ENCODE peak calls at places on chromosomes 16 and 17, in nine cellular contexts. R is sigmoid colon, I is IMR-90, H is vagina, E is uterus, N is upper lobe of left lung, A is Peyer's patch, D is stomach, Z is esophagus squamous epithelium. G is an unnamed sample.

GRCh38 chr16:79673635-79674034 is 73.1 kb upstream of the MAF start:
- DNase-seq in A (no peak), R (no peak), Z (no peak), E (no peak), H (no peak), I (no peak), D (no peak), N (no peak), G (no peak)

GRCh38 chr17:75096082-75096625 is 8.4 kb downstream of the SLC16A5 start:
- DNase-seq in N (peak; percentile 83), I (peak; percentile 69), Z (no peak), A (peak; percentile 95), H (no peak), D (peak; percentile 92), E (no peak), R (no peak), G (peak; percentile 89)

GRCh38 chr17:46976626-46977270 is 2.3 kb downstream of the RPRML start:
- DNase-seq in E (no peak), D (no peak), A (no peak), R (no peak), Z (no peak), N (no peak), I (no peak), H (no peak), G (no peak)

GRCh38 chr16:60636117-60636516 is 1400.1 kb downstream of the CDH8 start:
- DNase-seq in I (no peak), H (no peak), R (no peak), Z (no peak), D (no peak), N (no peak), A (no peak), E (no peak), G (no peak)

GRCh38 chr16:55955845-55956244 is 80.7 kb upstream of the CES5A start:
- DNase-seq in N (no peak), H (no peak), R (peak; percentile 70), E (no peak), A (no peak), D (no peak), Z (no peak), I (no peak), G (no peak)

GRCh38 chr16:57600048-57600835 is 28.2 kb upstream of the ADGRG1 start:
- DNase-seq in D (peak; percentile 79), E (no peak), N (peak; percentile 81), Z (no peak), R (peak; percentile 62), A (peak; percentile 80), I (peak; percentile 32), H (peak; percentile 95), G (peak; percentile 73)

GRCh38 chr16:3589441-3589921 is 12.3 kb upstream of the NLRC3 start:
- DNase-seq in H (no peak), A (no peak), I (no peak), R (no peak), N (peak; percentile 81), Z (no peak), E (no peak), D (no peak), G (no peak)

GRCh38 chr16:12062343-12063003 is 85.9 kb downstream of the SNX29 start:
- DNase-seq in E (peak; percentile 76), H (no peak), Z (peak; percentile 14), N (no peak), D (peak; percentile 54), A (no peak), R (peak; percentile 93), I (peak; percentile 72), G (no peak)

GRCh38 chr16:67481561-67482259 is 753 bp upstream of the ATP6V0D1 start:
- DNase-seq in H (no peak), R (peak; percentile 86), Z (no peak), A (peak; percentile 75), E (peak; percentile 61), I (peak; percentile 43), D (peak; percentile 56), N (no peak), G (no peak)

GRCh38 chr17:20262116-20262977 is 205.0 kb downstream of the LGALS9B start:
- DNase-seq in D (no peak), H (no peak), A (no peak), Z (no peak), I (no peak), E (no peak), N (no peak), R (no peak), G (no peak)

GRCh38 chr17:20259668-20260067 is 207.7 kb downstream of the LGALS9B start:
- DNase-seq in H (no peak), Z (no peak), I (no peak), E (no peak), N (no peak), D (no peak), R (no peak), A (no peak), G (no peak)

GRCh38 chr17:20253323-20253722 is 214.0 kb downstream of the LGALS9B start:
- DNase-seq in R (no peak), N (no peak), A (no peak), D (no peak), E (no peak), H (no peak), Z (no peak), I (peak; percentile 59), G (no peak)

GRCh38 chr17:20256144-20256543 is 211.2 kb downstream of the LGALS9B start:
- DNase-seq in D (no peak), A (no peak), N (no peak), Z (no peak), E (no peak), R (no peak), H (no peak), I (no peak), G (no peak)

DNA sequence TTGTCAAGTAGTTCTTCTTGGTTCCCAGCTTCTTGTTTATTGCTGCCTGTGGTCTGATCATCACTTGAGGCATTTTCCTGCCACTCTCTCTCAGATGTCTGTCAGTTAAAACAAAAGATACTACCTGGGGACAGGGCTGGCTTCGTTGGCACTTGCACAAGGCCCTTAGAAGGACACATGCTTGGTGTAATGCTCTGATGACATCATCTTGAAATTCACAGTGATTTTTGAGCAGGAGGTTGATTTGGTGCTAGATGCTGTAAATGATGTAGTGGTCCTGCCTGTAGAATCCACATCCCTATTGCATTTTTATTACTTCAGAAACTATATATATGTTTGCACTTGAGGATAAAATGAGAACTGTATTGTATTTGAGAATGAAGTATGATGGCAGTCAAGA is 210.3 kb downstream of the LGALS9B start:
- DNase-seq in A (no peak), E (no peak), Z (no peak), R (no peak), I (no peak), H (no peak), N (no peak), D (no peak), G (no peak)
- TF ChIP-seq POLR2A in A (no peak), E (no peak), Z (no peak), R (no peak), I (no peak), H (no peak), N (no peak), D (no peak), G (no peak)

DNA sequence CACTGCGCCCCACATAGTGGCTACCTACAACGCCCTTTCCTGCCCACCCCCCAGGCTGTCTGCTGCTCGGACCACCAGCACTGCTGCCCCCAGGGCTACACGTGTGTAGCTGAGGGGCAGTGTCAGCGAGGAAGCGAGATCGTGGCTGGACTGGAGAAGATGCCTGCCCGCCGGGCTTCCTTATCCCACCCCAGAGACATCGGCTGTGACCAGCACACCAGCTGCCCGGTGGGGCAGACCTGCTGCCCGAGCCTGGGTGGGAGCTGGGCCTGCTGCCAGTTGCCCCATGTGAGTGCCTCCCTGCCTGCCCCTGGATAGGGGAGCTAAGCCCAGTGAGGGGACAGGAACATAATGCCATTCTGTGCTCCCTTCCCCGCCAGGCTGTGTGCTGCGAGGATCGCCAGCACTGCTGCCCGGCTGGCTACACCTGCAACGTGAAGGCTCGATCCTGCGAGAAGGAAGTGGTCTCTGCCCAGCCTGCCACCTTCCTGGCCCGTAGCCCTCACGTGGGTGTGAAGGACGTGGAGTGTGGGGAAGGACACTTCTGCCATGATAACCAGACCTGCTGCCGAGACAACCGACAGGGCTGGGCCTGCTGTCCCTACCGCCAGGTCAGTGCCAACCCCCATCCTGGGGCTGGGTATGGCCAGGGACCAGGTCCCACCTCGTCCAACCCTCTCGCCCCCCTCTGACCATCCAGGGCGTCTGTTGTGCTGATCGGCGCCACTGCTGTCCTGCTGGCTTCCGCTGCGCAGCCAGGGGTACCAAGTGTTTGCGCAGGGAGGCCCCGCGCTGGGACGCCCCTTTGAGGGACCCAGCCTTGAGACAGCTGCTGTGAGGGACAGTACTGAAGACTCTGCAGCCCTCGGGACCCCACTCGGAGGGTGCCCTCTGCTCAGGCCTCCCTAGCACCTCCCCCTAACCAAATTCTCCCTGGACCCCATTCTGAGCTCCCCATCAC is 7.1 kb downstream of the GRN start:
- DNase-seq in A (no peak), N (no peak), D (no peak), Z (no peak), H (no peak), I (no peak), E (no peak), R (no peak), G (no peak)
- H3K4me3 ChIP-seq in A (no peak overlapping the region), N (no peak overlapping the region), D (no peak overlapping the region), Z (no peak overlapping the region), H (no peak overlapping the region), I (no peak overlapping the region), E (no peak overlapping the region), R (no peak overlapping the region), G (no peak overlapping the region)

GRCh38 chr17:73787036-73787720 is 142.9 kb upstream of the SDK2 start:
- DNase-seq in H (no peak), I (no peak), R (no peak), E (no peak), D (peak; percentile 17), A (no peak), Z (no peak), N (no peak), G (no peak)

GRCh38 chr17:73785466-73785865 is 141.2 kb upstream of the SDK2 start:
- DNase-seq in H (no peak), N (no peak), A (no peak), E (no peak), D (no peak), Z (no peak), R (no peak), I (no peak), G (no peak)

GRCh38 chr17:73784015-73784603 is 139.9 kb upstream of the SDK2 start:
- DNase-seq in N (no peak), Z (no peak), H (no peak), R (no peak), E (no peak), A (no peak), D (no peak), I (no peak), G (no peak)

GRCh38 chr17:73787721-73788051 is 143.4 kb upstream of the SDK2 start:
- DNase-seq in R (no peak), N (no peak), H (no peak), I (no peak), Z (no peak), E (no peak), D (peak; percentile 3), A (no peak), G (no peak)

GRCh38 chr17:73786286-73786743 is 142.1 kb upstream of the SDK2 start:
- DNase-seq in D (peak; percentile 63), E (no peak), R (no peak), H (no peak), A (peak; percentile 67), I (no peak), Z (no peak), N (no peak), G (no peak)
- H3K27ac ChIP-seq in D (no peak overlapping the region), E (no peak overlapping the region), R (no peak overlapping the region), H (no peak overlapping the region), A (no peak overlapping the region), I (no peak overlapping the region), Z (no peak overlapping the region), N (no peak overlapping the region), G (no peak overlapping the region)

DNA sequence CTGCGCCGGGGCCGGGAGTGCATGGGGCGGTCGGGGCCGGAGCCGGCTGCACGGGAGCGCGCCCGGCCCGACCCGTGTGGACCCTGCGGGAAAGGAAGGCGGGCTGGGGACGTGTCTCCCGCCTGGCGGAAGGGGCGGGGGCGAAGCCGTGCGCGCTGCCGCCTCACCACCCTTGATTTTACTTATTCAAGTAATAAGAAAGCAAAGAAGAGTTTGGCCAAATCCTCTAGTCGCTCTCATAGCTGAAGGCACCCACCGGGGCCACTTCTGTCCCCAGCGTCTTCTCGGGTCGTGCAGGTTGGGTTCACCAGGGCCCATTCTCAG is 629 bp upstream of the PFN1 start:
- DNase-seq in D (peak; percentile 83), E (peak; percentile 79), N (peak; percentile 97), Z (no peak), I (peak; percentile 89), H (no peak), R (peak; percentile 92), A (peak; percentile 91), G (peak; percentile 80)
- TF ChIP-seq POLR2A in D (no peak), E (peak; percentile 43), N (peak; percentile 72), Z (no peak), I (no peak), H (peak; percentile 55), R (peak; percentile 29), A (peak; percentile 66), G (no peak)